ENCODE peak calls at places on chromosomes 16 and 17, in six cellular contexts. S is activated T-helper 1 cell treated with Interleukin-2 at 50 U/mL for 16 hours, G is HuH-7.5, I is NCI-H774, K is left ventricle myocardium superior, V is SK-MEL-5. R is an unnamed sample.

GRCh38 chr16:67223992-67224391 is 2.9 kb upstream of the TMEM208 start:
- DNase-seq in V (no peak), G (no peak), S (no peak), I (no peak), K (no peak), R (no peak)

GRCh38 chr16:84947022-84947421 is 64.3 kb downstream of the ZDHHC7 start:
- DNase-seq in V (no peak), K (no peak), S (no peak), G (no peak), I (no peak), R (no peak)

GRCh38 chr16:57537596-57538234 is 1.3 kb upstream of the CCDC102A start:
- DNase-seq in G (no peak), V (no peak), I (no peak), K (no peak), S (no peak), R (no peak)

GRCh38 chr16:19196871-19197270 is 28.8 kb downstream of the SYT17 start:
- DNase-seq in K (no peak), S (no peak), V (no peak), G (no peak), I (no peak), R (no peak)

GRCh38 chr17:29379084-29379811 is 10.9 kb upstream of the TAOK1 start:
- DNase-seq in K (no peak), V (no peak), G (no peak), I (peak), S (no peak), R (no peak)

GRCh38 chr16:84739349-84740124 is 39.7 kb downstream of the USP10 start:
- DNase-seq in S (no peak), I (no peak), V (no peak), K (no peak), G (no peak), R (no peak)

GRCh38 chr16:68361485-68361884 is 50.7 kb downstream of the PRMT7 start:
- DNase-seq in G (no peak), I (no peak), S (no peak), V (no peak), K (peak), R (no peak)

GRCh38 chr16:85982563-85982939 is 83.6 kb downstream of the IRF8 start:
- DNase-seq in S (no peak), G (no peak), V (no peak), K (peak), I (no peak), R (no peak)

GRCh38 chr17:76585649-76586593 is at the start of gene ST6GALNAC2:
- DNase-seq in S (no peak), I (peak), V (peak), K (peak), G (peak), R (no peak)

GRCh38 chr16:4097826-4098240 is 18.4 kb downstream of the ADCY9 start:
- DNase-seq in V (no peak), S (no peak), I (no peak), K (no peak), G (no peak), R (no peak)

GRCh38 chr17:67999291-67999911 is 3.1 kb upstream of the C17orf58 start:
- DNase-seq in K (no peak), I (no peak), V (no peak), S (no peak), G (no peak), R (no peak)

GRCh38 chr16:86051376-86052114 is 152.6 kb downstream of the IRF8 start:
- DNase-seq in I (no peak), V (no peak), K (no peak), G (no peak), S (no peak), R (no peak)

GRCh38 chr16:87949071-87949744 is 2.0 kb upstream of the BANP start:
- DNase-seq in V (no peak), G (peak), S (no peak), I (no peak), K (no peak), R (no peak)

GRCh38 chr16:50881953-50882352 is 140.1 kb downstream of the CYLD start:
- DNase-seq in S (no peak), G (no peak), I (no peak), V (no peak), K (no peak), R (no peak)

GRCh38 chr16:4882633-4883285 is 35.5 kb downstream of the UBN1 start:
- DNase-seq in V (no peak), S (no peak), I (no peak), K (no peak), G (no peak), R (no peak)

GRCh38 chr16:67112591-67113399 is 3.1 kb downstream of the PHAF1 start:
- DNase-seq in K (no peak), I (no peak), S (no peak), V (no peak), G (no peak), R (no peak)

GRCh38 chr17:43479948-43480347 is 3.8 kb upstream of the DHX8 start:
- DNase-seq in V (no peak), S (no peak), G (no peak), K (no peak), I (no peak), R (no peak)